ENCODE peak calls at places on chromosomes 7 and 10, in nine cellular contexts. A, H, I, T, E, Y, F, S and X are unnamed samples.

GRCh38 chr7:148912758-148913541 is 28.9 kb upstream of the EZH2 start:
- DNase-seq in Y (peak), E (no peak), F (no peak), S (no peak), T (no peak), A (no peak), I (peak), H (no peak), X (no peak)

GRCh38 chr10:121309164-121309563 is 289.1 kb downstream of the FGFR2 start:
- DNase-seq in H (no peak), E (no peak), F (no peak), T (no peak), S (no peak), Y (no peak), I (no peak), A (no peak), X (no peak)

GRCh38 chr7:149004405-149005370 is 23.6 kb downstream of the PDIA4 start:
- DNase-seq in E (no peak), H (no peak), A (no peak), I (no peak), F (no peak), S (no peak), T (no peak), Y (no peak), X (no peak)

GRCh38 chr10:50432610-50433009 is 181.3 kb upstream of the ASAH2 start:
- DNase-seq in F (no peak), Y (no peak), T (no peak), H (no peak), I (no peak), S (no peak), E (no peak), A (no peak), X (no peak)

GRCh38 chr10:116104210-116104932 is 168.6 kb downstream of the GFRA1 start:
- DNase-seq in T (no peak), E (no peak), A (no peak), F (no peak), H (no peak), I (no peak), S (no peak), Y (no peak), X (no peak)

GRCh38 chr7:100825760-100826545 is 1.4 kb downstream of the EPHB4 start:
- DNase-seq in A (no peak), S (no peak), T (peak), I (no peak), Y (peak), H (no peak), E (no peak), F (no peak), X (no peak)

GRCh38 chr7:45216622-45217165 is 59.1 kb downstream of the RAMP3 start:
- DNase-seq in E (no peak), F (no peak), T (no peak), S (no peak), H (no peak), A (no peak), Y (no peak), I (no peak), X (no peak)

GRCh38 chr10:71795248-71795647 is 21.9 kb upstream of the VSIR start:
- DNase-seq in E (peak), A (no peak), H (peak), T (peak), Y (no peak), S (no peak), I (no peak), F (no peak), X (no peak)

GRCh38 chr10:132527338-132528063 is 10.1 kb upstream of the INPP5A start:
- DNase-seq in H (no peak), I (no peak), A (no peak), S (no peak), T (no peak), E (no peak), F (no peak), Y (no peak), X (no peak)

GRCh38 chr7:8232999-8233847 is 28.7 kb downstream of the ICA1 start:
- DNase-seq in Y (no peak), T (no peak), S (no peak), H (no peak), F (no peak), A (no peak), I (no peak), E (no peak), X (no peak)

GRCh38 chr7:158428842-158429753 is 158.5 kb downstream of the PTPRN2 start:
- DNase-seq in Y (no peak), T (no peak), S (no peak), I (no peak), F (no peak), E (no peak), A (no peak), H (no peak), X (no peak)

GRCh38 chr10:78700413-78700812 is 368.4 kb upstream of the ZMIZ1 start:
- DNase-seq in T (no peak), S (no peak), I (no peak), Y (no peak), H (no peak), F (peak), E (peak), A (peak), X (no peak)

GRCh38 chr10:121179006-121179405 is 327.8 kb downstream of the WDR11 start:
- DNase-seq in H (no peak), E (no peak), T (no peak), I (no peak), F (no peak), S (no peak), A (no peak), Y (no peak), X (no peak)

GRCh38 chr7:51226042-51226755 is 90.4 kb downstream of the COBL start:
- DNase-seq in T (no peak), Y (no peak), E (no peak), A (no peak), I (no peak), H (no peak), F (no peak), S (no peak), X (no peak)

GRCh38 chr7:73907554-73908122 is 46.7 kb downstream of the TMEM270 start:
- DNase-seq in Y (no peak), F (no peak), E (no peak), S (no peak), T (no peak), I (no peak), A (no peak), H (no peak), X (no peak)

GRCh38 chr10:4865945-4866661 is 40.1 kb downstream of the AKR1E2 start:
- DNase-seq in A (no peak), Y (no peak), I (no peak), S (no peak), T (peak), H (no peak), E (no peak), F (no peak), X (no peak)

GRCh38 chr10:63829020-63829419 is 307.8 kb downstream of the REEP3 start:
- DNase-seq in I (no peak), H (no peak), Y (no peak), E (no peak), F (no peak), A (no peak), S (no peak), T (peak), X (no peak)

GRCh38 chr7:43700059-43700501 is 29.2 kb downstream of the COA1 start:
- DNase-seq in T (peak), A (no peak), F (no peak), I (peak), H (peak), Y (no peak), E (no peak), S (no peak), X (peak)

GRCh38 chr10:113485801-113486200 is 67.1 kb upstream of the HABP2 start:
- DNase-seq in Y (no peak), S (no peak), H (no peak), A (no peak), I (no peak), T (no peak), E (no peak), F (no peak), X (no peak)

GRCh38 chr10:77305650-77306632 is 331.7 kb downstream of the KCNMA1 start:
- DNase-seq in H (no peak), S (no peak), E (no peak), A (no peak), I (no peak), Y (no peak), F (no peak), T (no peak), X (no peak)

GRCh38 chr10:83127942-83128575 is 1011.2 kb upstream of the GHITM start:
- DNase-seq in I (no peak), E (no peak), T (no peak), H (no peak), A (no peak), F (no peak), S (no peak), Y (no peak), X (no peak)

GRCh38 chr10:776772-777171 is 87.3 kb upstream of the DIP2C start:
- DNase-seq in H (no peak), A (no peak), I (no peak), F (peak), S (no peak), T (no peak), E (no peak), Y (peak), X (no peak)

GRCh38 chr10:110757563-110757962 is 113.4 kb downstream of the RBM20 start:
- DNase-seq in S (no peak), H (no peak), A (no peak), T (no peak), E (no peak), F (no peak), Y (no peak), I (no peak), X (no peak)

GRCh38 chr7:146116452-146117219 is at the start of gene CNTNAP2:
- DNase-seq in Y (no peak), T (no peak), A (peak), H (no peak), E (peak), I (no peak), S (no peak), F (no peak), X (no peak)

GRCh38 chr10:103849880-103850571 is 5.3 kb downstream of the SH3PXD2A start:
- DNase-seq in Y (no peak), E (no peak), I (peak), T (no peak), A (no peak), F (no peak), S (no peak), H (no peak), X (no peak)

GRCh38 chr7:44280993-44281721 is 44.2 kb downstream of the CAMK2B start:
- DNase-seq in F (no peak), T (no peak), A (peak), E (no peak), Y (no peak), S (no peak), H (no peak), I (no peak), X (no peak)

GRCh38 chr7:82805527-82805960 is 357.1 kb downstream of the PCLO start:
- DNase-seq in I (peak), Y (no peak), T (peak), E (no peak), F (no peak), A (no peak), S (no peak), H (no peak), X (peak)

GRCh38 chr10:75396861-75397570 is 4.5 kb downstream of the ZNF503 start:
- DNase-seq in I (no peak), S (no peak), A (no peak), T (no peak), E (peak), F (peak), Y (peak), H (no peak), X (no peak)

GRCh38 chr10:16509996-16510395 is 11.7 kb downstream of the C1QL3 start:
- DNase-seq in E (no peak), T (no peak), H (no peak), A (no peak), Y (no peak), S (no peak), F (no peak), I (no peak), X (no peak)

GRCh38 chr7:41006591-41006990 is 696.3 kb downstream of the INHBA start:
- DNase-seq in S (no peak), I (no peak), E (no peak), A (no peak), H (no peak), T (no peak), Y (no peak), F (no peak), X (no peak)

GRCh38 chr7:140646931-140647647 is 6.5 kb upstream of the DENND2A start:
- DNase-seq in I (no peak), Y (peak), T (peak), E (peak), S (no peak), A (no peak), F (no peak), H (peak), X (no peak)

GRCh38 chr7:87483131-87483530 is 7.7 kb upstream of the ABCB4 start:
- DNase-seq in S (no peak), F (no peak), T (no peak), I (no peak), H (no peak), E (no peak), Y (no peak), A (no peak), X (no peak)

GRCh38 chr10:6151087-6151977 is 51.4 kb upstream of the PFKFB3 start:
- DNase-seq in S (no peak), A (no peak), E (peak), F (peak), Y (peak), T (peak), H (peak), I (no peak), X (no peak)

GRCh38 chr7:6709808-6710207 is 3.1 kb upstream of the ZNF12 start:
- DNase-seq in F (no peak), A (no peak), T (no peak), Y (no peak), I (no peak), E (no peak), H (no peak), S (no peak), X (no peak)

GRCh38 chr7:127794551-127794950 is 142.6 kb downstream of the SND1 start:
- DNase-seq in S (no peak), E (no peak), H (no peak), T (no peak), Y (no peak), I (no peak), F (no peak), A (no peak), X (no peak)

GRCh38 chr10:132030898-132031463 is 34.8 kb upstream of the JAKMIP3 start:
- DNase-seq in H (no peak), I (no peak), E (no peak), Y (no peak), T (no peak), F (no peak), S (no peak), A (no peak), X (no peak)